ENCODE peak calls at places on chromosomes 12 and 14, in nine cellular contexts. K, M, Z, N, W, V, H, A and L are unnamed samples.

GRCh38 chr14:23518716-23519115 is 32.8 kb downstream of the ZFHX2 start:
- DNase-seq in N (no peak), A (no peak), K (peak; percentile 54), Z (no peak), W (no peak), M (no peak), V (no peak), H (peak; percentile 66), L (no peak)

GRCh38 chr14:68548194-68549056 is 244.4 kb downstream of the ZFP36L1 start:
- DNase-seq in V (peak; percentile 98), A (no peak), M (peak; percentile 99), N (peak; percentile 46), H (peak; percentile 68), Z (peak; percentile 98), W (peak; percentile 51), K (peak; percentile 54), L (peak; percentile 97)

GRCh38 chr14:83638725-83639124 is 1891.2 kb upstream of the FLRT2 start:
- DNase-seq in N (no peak), Z (no peak), H (no peak), V (no peak), K (no peak), M (no peak), W (no peak), A (no peak), L (no peak)

GRCh38 chr12:26697217-26697616 is 135.8 kb downstream of the ITPR2 start:
- DNase-seq in W (no peak), M (peak; percentile 49), V (peak; percentile 20), H (no peak), N (no peak), Z (no peak), A (no peak), K (no peak), L (no peak)

GRCh38 chr12:95548539-95549391 is 2.5 kb downstream of the USP44 start:
- DNase-seq in N (peak; percentile 98), M (peak; percentile 17), H (peak; percentile 48), W (peak; percentile 76), A (peak; percentile 85), V (peak; percentile 64), Z (peak; percentile 48), K (peak; percentile 83), L (peak; percentile 84)

GRCh38 chr12:131009595-131010270 is 56.0 kb downstream of the ADGRD1 start:
- DNase-seq in H (no peak), K (no peak), N (no peak), A (no peak), V (no peak), M (no peak), Z (no peak), W (no peak), L (no peak)

GRCh38 chr14:91349481-91350074 is 68.0 kb downstream of the CCDC88C start:
- DNase-seq in M (no peak), V (no peak), K (no peak), N (no peak), Z (no peak), A (no peak), H (no peak), W (no peak), L (no peak)

GRCh38 chr12:23209793-23210192 is 584.8 kb downstream of the ETNK1 start:
- DNase-seq in A (no peak), Z (peak; percentile 1), N (no peak), V (no peak), K (no peak), H (no peak), W (no peak), M (peak; percentile 33), L (no peak)

GRCh38 chr12:105485321-105485910 is 154.9 kb downstream of the C12orf75 start:
- DNase-seq in K (no peak), N (no peak), M (peak; percentile 34), Z (peak; percentile 75), A (no peak), H (peak; percentile 62), V (peak; percentile 65), W (no peak), L (peak; percentile 58)

GRCh38 chr12:31586703-31587102 is 4.2 kb downstream of the DENND5B start:
- DNase-seq in Z (no peak), W (no peak), A (no peak), M (no peak), V (no peak), H (no peak), N (no peak), K (no peak), L (no peak)

GRCh38 chr12:94244165-94245133 is 96.1 kb downstream of the PLXNC1 start:
- DNase-seq in N (no peak), M (no peak), Z (no peak), K (no peak), H (no peak), V (no peak), W (no peak), A (no peak), L (no peak)

GRCh38 chr12:24997970-24998582 is 49.2 kb upstream of the BCAT1 start:
- DNase-seq in V (peak; percentile 91), M (peak; percentile 95), W (no peak), N (no peak), H (no peak), Z (peak; percentile 72), A (no peak), K (no peak), L (no peak)

GRCh38 chr12:14769462-14769836 is 33.8 kb downstream of the WBP11 start:
- DNase-seq in M (peak; percentile 46), W (no peak), V (peak; percentile 20), H (peak; percentile 91), N (peak; percentile 59), Z (peak; percentile 43), A (peak; percentile 87), K (peak; percentile 83), L (peak; percentile 76)

GRCh38 chr14:85528882-85529585 is 910 bp upstream of the FLRT2 start:
- DNase-seq in W (peak; percentile 35), Z (peak; percentile 92), M (peak; percentile 70), N (no peak), V (peak; percentile 72), A (no peak), H (peak; percentile 62), K (no peak), L (peak; percentile 32)

GRCh38 chr12:19190292-19191031 is 60.9 kb downstream of the PLEKHA5 start:
- DNase-seq in V (peak; percentile 59), Z (peak; percentile 80), H (peak; percentile 75), W (no peak), N (no peak), A (no peak), M (peak; percentile 43), K (no peak), L (no peak)

GRCh38 chr12:68374315-68374982 is 42.3 kb upstream of the MDM1 start:
- DNase-seq in Z (no peak), H (no peak), K (no peak), A (no peak), M (no peak), W (no peak), N (no peak), V (no peak), L (no peak)

GRCh38 chr12:113114447-113115178 is 20.9 kb downstream of the RASAL1 start:
- DNase-seq in Z (no peak), K (no peak), W (no peak), N (no peak), M (no peak), V (no peak), H (no peak), A (no peak), L (peak; percentile 59)

GRCh38 chr12:19614601-19615442 is 175.5 kb downstream of the AEBP2 start:
- DNase-seq in V (no peak), Z (no peak), N (no peak), M (no peak), H (no peak), W (no peak), K (no peak), A (no peak), L (no peak)

GRCh38 chr14:50862171-50862570 is 9.7 kb upstream of the ABHD12B start:
- DNase-seq in H (no peak), K (no peak), W (no peak), M (peak; percentile 58), N (no peak), A (no peak), Z (no peak), V (peak; percentile 48), L (no peak)

DNA sequence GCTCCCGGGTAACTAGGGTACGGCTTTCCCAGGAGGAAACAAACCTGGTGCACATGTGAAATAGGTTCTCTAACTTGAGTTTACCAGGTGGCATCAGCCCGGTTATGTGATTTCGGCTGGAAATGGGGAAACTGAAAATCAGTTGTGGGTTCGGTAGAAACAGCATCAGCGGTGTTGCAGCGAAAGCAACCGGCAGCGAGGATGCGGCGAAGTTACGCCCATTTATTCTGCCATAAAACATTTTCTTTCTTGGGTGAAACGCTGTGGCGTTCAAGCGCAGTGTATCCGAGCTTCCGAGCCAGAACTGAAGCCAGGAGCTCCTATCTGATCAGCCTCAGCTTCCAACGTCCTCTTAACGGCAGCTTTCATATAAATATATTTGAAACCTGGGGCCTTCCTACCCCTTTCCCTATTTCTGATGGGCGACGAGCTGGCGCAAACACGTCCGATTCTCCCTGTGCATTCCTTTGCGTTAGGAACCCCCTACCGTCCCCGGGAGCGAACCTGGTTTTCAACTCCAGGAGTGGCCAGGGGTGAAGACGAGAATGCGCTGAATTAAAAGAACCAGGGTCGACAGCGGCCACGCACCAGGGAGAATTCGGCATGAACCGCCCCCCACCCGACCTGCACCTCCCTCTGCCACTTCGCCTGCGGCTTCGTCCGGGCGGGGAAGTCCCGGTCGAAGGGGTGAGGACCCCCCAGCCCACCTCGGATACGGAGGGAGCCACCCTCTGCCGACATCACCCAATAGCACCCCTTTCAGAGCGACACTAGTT is 1.6 kb downstream of the DPF3 start:
- DNase-seq in A (peak; percentile 43), H (peak; percentile 45), V (peak; percentile 43), N (peak; percentile 56), Z (peak; percentile 70), M (peak; percentile 47), W (no peak), K (no peak), L (peak; percentile 70)
- H3K9ac ChIP-seq in A (no peak overlapping the region), H (peak overlapping the region; percentile 18), V (peak overlapping the region; percentile 60), N (peak overlapping the region; percentile 21), Z (peak overlapping the region; percentile 72), M (peak overlapping the region; percentile 57), W (peak overlapping the region; percentile 51), K (no peak overlapping the region), L (peak overlapping the region; percentile 58)

GRCh38 chr12:75977590-75977951 is 54.0 kb downstream of the PHLDA1 start:
- DNase-seq in Z (no peak), V (no peak), K (no peak), H (no peak), A (no peak), W (no peak), M (no peak), N (no peak), L (no peak)
- H3K9ac ChIP-seq in Z (peak overlapping the region; percentile 72), V (peak overlapping the region; percentile 17), K (no peak overlapping the region), H (no peak overlapping the region), A (no peak overlapping the region), W (no peak overlapping the region), M (peak overlapping the region; percentile 21), N (peak overlapping the region; percentile 64), L (no peak overlapping the region)

DNA sequence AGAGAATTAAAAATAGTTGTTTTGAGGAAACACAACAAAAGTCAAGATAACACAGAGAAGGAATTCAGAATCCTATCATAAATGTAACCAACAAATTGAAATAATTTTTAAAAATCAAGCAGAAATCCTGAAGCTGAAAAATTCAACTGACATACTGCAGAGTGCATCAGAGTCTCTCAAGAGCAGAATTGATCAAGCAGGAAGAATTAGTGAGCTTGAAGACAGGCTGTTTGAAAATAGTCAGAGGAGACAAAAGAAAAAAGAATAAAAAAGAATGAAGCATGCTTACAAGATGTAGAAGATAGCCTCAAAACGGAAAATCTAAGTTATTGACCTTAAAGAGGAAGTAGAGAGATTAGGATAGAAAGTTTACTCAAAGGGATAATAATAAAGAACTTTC is 65.8 kb upstream of the PPP2R5C start:
- DNase-seq in V (no peak), A (no peak), M (no peak), H (no peak), N (no peak), W (no peak), K (no peak), Z (no peak), L (no peak)
- H3K9ac ChIP-seq in V (no peak overlapping the region), A (no peak overlapping the region), M (no peak overlapping the region), H (no peak overlapping the region), N (no peak overlapping the region), W (no peak overlapping the region), K (no peak overlapping the region), Z (no peak overlapping the region), L (no peak overlapping the region)

GRCh38 chr14:21308479-21309237 is 28.8 kb downstream of the RPGRIP1 start:
- DNase-seq in W (peak; percentile 83), Z (peak; percentile 58), V (peak; percentile 23), K (peak; percentile 79), H (peak; percentile 99), N (no peak), M (peak; percentile 70), A (peak; percentile 99), L (peak; percentile 87)
- H3K9ac ChIP-seq in W (no peak overlapping the region), Z (peak overlapping the region; percentile 42), V (no peak overlapping the region), K (peak overlapping the region; percentile 76), H (peak overlapping the region; percentile 77), N (no peak overlapping the region), M (no peak overlapping the region), A (peak overlapping the region; percentile 89), L (peak overlapping the region; percentile 49)